ENCODE peak calls at places on chromosomes 1 and 21, in seven cellular contexts. One of them, this sample, is unnamed.

GRCh38 chr1:29875557-29876028 is 639.3 kb downstream of the PTPRU start:
- DNase-seq in pancreas: no peak
- DNase-seq in K562: no peak
- DNase-seq in A549: no peak
- DNase-seq in left ventricle myocardium inferior: no peak
- DNase-seq in cardiac muscle cell: no peak
- DNase-seq in right lobe of liver: no peak
- DNase-seq in this sample: no peak

GRCh38 chr1:151581946-151582345 is 29.9 kb upstream of the SNX27 start:
- DNase-seq in cardiac muscle cell: no peak
- DNase-seq in pancreas: no peak
- DNase-seq in right lobe of liver: no peak
- DNase-seq in left ventricle myocardium inferior: no peak
- DNase-seq in A549: no peak
- DNase-seq in K562: no peak
- DNase-seq in this sample: no peak

GRCh38 chr1:38117444-38117887 is 70.9 kb upstream of the POU3F1 start:
- DNase-seq in right lobe of liver: peak; percentile 98
- DNase-seq in left ventricle myocardium inferior: no peak
- DNase-seq in pancreas: no peak
- DNase-seq in A549: no peak
- DNase-seq in cardiac muscle cell: no peak
- DNase-seq in K562: no peak
- DNase-seq in this sample: no peak

GRCh38 chr1:2520806-2521205 is 5.6 kb downstream of the PANK4 start:
- DNase-seq in right lobe of liver: no peak
- DNase-seq in cardiac muscle cell: peak; percentile 60
- DNase-seq in pancreas: no peak
- DNase-seq in left ventricle myocardium inferior: no peak
- DNase-seq in A549: no peak
- DNase-seq in K562: no peak
- DNase-seq in this sample: no peak

GRCh38 chr21:39097335-39097861 is 85.9 kb downstream of the PSMG1 start:
- DNase-seq in left ventricle myocardium inferior: peak; percentile 35
- DNase-seq in K562: no peak
- DNase-seq in cardiac muscle cell: peak; percentile 26
- DNase-seq in right lobe of liver: no peak
- DNase-seq in pancreas: peak; percentile 38
- DNase-seq in A549: no peak
- DNase-seq in this sample: no peak

GRCh38 chr1:32072622-32073386 is at the start of gene TMEM39B:
- DNase-seq in K562: peak; percentile 98
- DNase-seq in pancreas: peak; percentile 93
- DNase-seq in right lobe of liver: peak; percentile 96
- DNase-seq in A549: peak; percentile 93
- DNase-seq in cardiac muscle cell: peak; percentile 97
- DNase-seq in left ventricle myocardium inferior: peak; percentile 96
- DNase-seq in this sample: peak; percentile 97

GRCh38 chr1:3351300-3352083 is 103.0 kb upstream of the ARHGEF16 start:
- DNase-seq in right lobe of liver: no peak
- DNase-seq in cardiac muscle cell: no peak
- DNase-seq in K562: no peak
- DNase-seq in A549: no peak
- DNase-seq in pancreas: no peak
- DNase-seq in left ventricle myocardium inferior: no peak
- DNase-seq in this sample: no peak

GRCh38 chr1:221874285-221875003 is 132.6 kb upstream of the DUSP10 start:
- DNase-seq in pancreas: no peak
- DNase-seq in K562: no peak
- DNase-seq in left ventricle myocardium inferior: no peak
- DNase-seq in A549: peak; percentile 9
- DNase-seq in right lobe of liver: no peak
- DNase-seq in cardiac muscle cell: no peak
- DNase-seq in this sample: no peak

GRCh38 chr1:182175340-182176068 is 114.0 kb upstream of the ZNF648 start:
- DNase-seq in K562: no peak
- DNase-seq in left ventricle myocardium inferior: no peak
- DNase-seq in cardiac muscle cell: no peak
- DNase-seq in A549: peak; percentile 19
- DNase-seq in pancreas: no peak
- DNase-seq in right lobe of liver: no peak
- DNase-seq in this sample: no peak

GRCh38 chr1:67604778-67605177 is 80.2 kb upstream of the GADD45A start:
- DNase-seq in pancreas: no peak
- DNase-seq in cardiac muscle cell: peak; percentile 32
- DNase-seq in right lobe of liver: no peak
- DNase-seq in A549: no peak
- DNase-seq in K562: no peak
- DNase-seq in left ventricle myocardium inferior: no peak
- DNase-seq in this sample: no peak

GRCh38 chr1:154884868-154885706 is 15.0 kb upstream of the KCNN3 start:
- DNase-seq in A549: no peak
- DNase-seq in left ventricle myocardium inferior: no peak
- DNase-seq in pancreas: no peak
- DNase-seq in K562: no peak
- DNase-seq in cardiac muscle cell: no peak
- DNase-seq in right lobe of liver: no peak
- DNase-seq in this sample: no peak
- H3K4me1 ChIP-seq in A549: peaks cover 4% of the 10 kb centered on the region
- H3K4me1 ChIP-seq in left ventricle myocardium inferior: peaks cover 27% of the 10 kb centered on the region
- H3K4me1 ChIP-seq in pancreas: no peaks in the 10 kb centered on the region
- H3K4me1 ChIP-seq in K562: peaks cover 28% of the 10 kb centered on the region
- H3K4me1 ChIP-seq in cardiac muscle cell: no peaks in the 10 kb centered on the region
- H3K4me1 ChIP-seq in right lobe of liver: no peaks in the 10 kb centered on the region
- H3K4me1 ChIP-seq in this sample: no peaks in the 10 kb centered on the region

GRCh38 chr1:225461533-225462428 is 33.9 kb upstream of the LBR start:
- DNase-seq in left ventricle myocardium inferior: no peak
- DNase-seq in right lobe of liver: no peak
- DNase-seq in K562: no peak
- DNase-seq in A549: no peak
- DNase-seq in cardiac muscle cell: no peak
- DNase-seq in pancreas: no peak
- DNase-seq in this sample: no peak
- H3K4me1 ChIP-seq in left ventricle myocardium inferior: peaks cover 47% of the 10 kb centered on the region
- H3K4me1 ChIP-seq in right lobe of liver: peaks cover 11% of the 10 kb centered on the region
- H3K4me1 ChIP-seq in K562: peaks cover 25% of the 10 kb centered on the region
- H3K4me1 ChIP-seq in A549: peaks cover 45% of the 10 kb centered on the region
- H3K4me1 ChIP-seq in cardiac muscle cell: peaks cover 5% of the 10 kb centered on the region
- H3K4me1 ChIP-seq in pancreas: no peaks in the 10 kb centered on the region
- H3K4me1 ChIP-seq in this sample: peaks cover 43% of the 10 kb centered on the region

DNA sequence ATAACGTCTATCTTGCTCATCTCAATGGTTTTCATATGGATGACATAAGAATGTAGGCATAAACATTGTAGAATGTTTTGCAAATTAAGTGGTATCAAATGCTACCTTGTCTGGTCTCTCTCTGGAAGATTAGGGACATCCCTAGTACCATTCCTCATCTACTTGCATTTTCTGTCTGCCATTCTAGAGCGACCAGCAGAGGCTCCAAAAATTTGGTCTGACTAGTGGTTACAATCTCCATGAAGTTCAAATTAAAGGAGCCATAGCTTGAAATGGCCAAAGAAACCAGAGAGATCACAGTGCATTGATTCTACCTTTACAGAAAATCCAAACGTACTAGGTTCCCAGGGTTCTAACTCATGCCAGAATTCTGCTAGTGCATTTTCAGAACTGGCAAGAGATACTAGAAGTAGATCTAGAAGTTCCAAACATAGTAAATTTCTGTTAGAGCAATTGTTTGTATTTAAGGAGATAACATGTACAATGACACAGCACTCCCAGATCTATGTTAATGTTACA is 1.1 kb downstream of the CD84 start:
- DNase-seq in cardiac muscle cell: no peak
- DNase-seq in left ventricle myocardium inferior: no peak
- DNase-seq in pancreas: no peak
- DNase-seq in K562: peak; percentile 35
- DNase-seq in A549: no peak
- DNase-seq in right lobe of liver: no peak
- DNase-seq in this sample: no peak
- H3K4me1 ChIP-seq in cardiac muscle cell: no peaks in the 10 kb centered on the region
- H3K4me1 ChIP-seq in left ventricle myocardium inferior: no peaks in the 10 kb centered on the region
- H3K4me1 ChIP-seq in pancreas: no peaks in the 10 kb centered on the region
- H3K4me1 ChIP-seq in K562: peaks cover 3% of the 10 kb centered on the region
- H3K4me1 ChIP-seq in A549: no peaks in the 10 kb centered on the region
- H3K4me1 ChIP-seq in right lobe of liver: no peaks in the 10 kb centered on the region
- H3K4me1 ChIP-seq in this sample: peaks cover 70% of the 10 kb centered on the region

GRCh38 chr1:203287109-203287893 is 18.0 kb upstream of the BTG2 start:
- DNase-seq in A549: no peak
- DNase-seq in left ventricle myocardium inferior: peak; percentile 55
- DNase-seq in right lobe of liver: peak; percentile 65
- DNase-seq in pancreas: peak; percentile 81
- DNase-seq in K562: peak; percentile 80
- DNase-seq in cardiac muscle cell: peak; percentile 59
- DNase-seq in this sample: peak; percentile 77

GRCh38 chr1:203289281-203289981 is 15.9 kb upstream of the BTG2 start:
- DNase-seq in right lobe of liver: no peak
- DNase-seq in pancreas: no peak
- DNase-seq in A549: no peak
- DNase-seq in cardiac muscle cell: no peak
- DNase-seq in K562: peak; percentile 89
- DNase-seq in left ventricle myocardium inferior: no peak
- DNase-seq in this sample: peak; percentile 91

GRCh38 chr1:203288351-203288894 is 16.9 kb upstream of the BTG2 start:
- DNase-seq in cardiac muscle cell: no peak
- DNase-seq in pancreas: no peak
- DNase-seq in K562: no peak
- DNase-seq in right lobe of liver: no peak
- DNase-seq in A549: no peak
- DNase-seq in left ventricle myocardium inferior: no peak
- DNase-seq in this sample: no peak

GRCh38 chr1:203286161-203286984 is 18.9 kb upstream of the BTG2 start:
- DNase-seq in pancreas: peak; percentile 73
- DNase-seq in K562: no peak
- DNase-seq in cardiac muscle cell: peak; percentile 36
- DNase-seq in right lobe of liver: no peak
- DNase-seq in left ventricle myocardium inferior: no peak
- DNase-seq in A549: no peak
- DNase-seq in this sample: peak; percentile 28

DNA sequence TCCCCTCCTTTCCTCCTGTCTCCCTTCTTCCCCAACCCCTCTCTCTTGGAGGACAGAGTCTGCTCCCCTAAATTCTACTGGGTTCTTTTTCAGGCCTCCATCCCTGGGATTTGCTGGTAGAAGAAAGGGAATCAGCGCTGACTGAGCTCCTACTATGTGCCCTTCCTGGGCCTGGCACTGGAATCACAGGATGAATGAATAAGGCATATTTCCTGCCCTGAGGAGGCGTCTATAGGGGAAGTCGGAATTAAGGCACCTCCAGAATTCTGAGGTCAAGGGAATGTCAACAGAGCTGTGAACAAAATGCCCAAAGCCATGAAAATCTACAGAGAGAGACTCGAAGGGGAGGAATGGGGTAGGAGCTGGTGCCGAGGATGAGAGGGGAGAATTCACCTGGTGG is 17.4 kb upstream of the BTG2 start:
- DNase-seq in cardiac muscle cell: no peak
- DNase-seq in A549: no peak
- DNase-seq in pancreas: no peak
- DNase-seq in K562: no peak
- DNase-seq in right lobe of liver: no peak
- DNase-seq in left ventricle myocardium inferior: no peak
- DNase-seq in this sample: no peak
- H3K4me1 ChIP-seq in cardiac muscle cell: peaks cover 52% of the 10 kb centered on the region
- H3K4me1 ChIP-seq in A549: peaks cover 14% of the 10 kb centered on the region
- H3K4me1 ChIP-seq in pancreas: peaks cover 61% of the 10 kb centered on the region
- H3K4me1 ChIP-seq in K562: peaks cover 41% of the 10 kb centered on the region
- H3K4me1 ChIP-seq in right lobe of liver: peaks cover 19% of the 10 kb centered on the region
- H3K4me1 ChIP-seq in left ventricle myocardium inferior: peaks cover 78% of the 10 kb centered on the region
- H3K4me1 ChIP-seq in this sample: peaks cover 58% of the 10 kb centered on the region

DNA sequence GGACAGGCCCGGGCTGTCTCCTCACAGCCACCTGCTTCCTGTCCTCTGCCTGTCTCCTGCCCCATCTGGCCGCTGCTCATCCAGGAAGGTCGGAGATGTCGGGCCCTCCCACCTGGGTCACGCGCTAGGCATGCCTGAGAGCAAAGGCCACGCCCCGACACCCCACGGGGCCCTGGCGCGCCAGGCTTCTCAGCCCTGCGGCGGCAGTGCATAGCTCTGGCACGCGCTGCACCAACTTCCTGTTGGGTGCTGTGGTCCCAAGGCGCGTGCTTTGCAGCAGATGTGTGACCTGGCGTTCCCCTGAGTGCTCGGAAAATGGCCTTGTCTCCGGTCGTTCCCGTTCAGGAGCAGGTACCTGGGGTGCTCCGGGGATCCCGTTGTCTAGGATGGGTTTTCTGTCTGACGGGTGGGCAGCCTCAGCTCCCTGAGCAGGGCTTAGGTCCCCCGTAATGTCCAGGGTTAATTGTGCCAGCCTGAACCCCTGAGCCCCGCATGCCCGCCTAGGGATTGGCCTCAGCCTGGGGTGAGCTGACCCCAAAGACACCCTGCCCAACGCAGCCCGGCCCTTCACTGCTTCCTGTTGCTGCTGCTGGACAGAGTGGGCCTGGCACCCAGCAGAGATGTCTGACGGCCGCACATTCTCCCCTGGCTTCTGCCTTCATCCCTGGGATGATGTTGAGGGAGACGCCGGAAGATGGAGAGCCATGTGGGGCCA is 19.4 kb upstream of the KCNAB2 start:
- DNase-seq in A549: peak; percentile 68
- DNase-seq in pancreas: peak; percentile 80
- DNase-seq in right lobe of liver: peak; percentile 81
- DNase-seq in K562: no peak
- DNase-seq in cardiac muscle cell: peak; percentile 30
- DNase-seq in left ventricle myocardium inferior: peak; percentile 90
- DNase-seq in this sample: peak; percentile 90
- H3K4me1 ChIP-seq in A549: peaks cover 16% of the 10 kb centered on the region
- H3K4me1 ChIP-seq in pancreas: no peaks in the 10 kb centered on the region
- H3K4me1 ChIP-seq in right lobe of liver: no peaks in the 10 kb centered on the region
- H3K4me1 ChIP-seq in K562: peaks cover 21% of the 10 kb centered on the region
- H3K4me1 ChIP-seq in cardiac muscle cell: no peaks in the 10 kb centered on the region
- H3K4me1 ChIP-seq in left ventricle myocardium inferior: peaks cover 20% of the 10 kb centered on the region
- H3K4me1 ChIP-seq in this sample: peaks cover 49% of the 10 kb centered on the region

This sample was measured in naive thymus-derived CD4-positive, alpha-beta T cell.